ENCODE peak calls at places on chromosomes 7 and 10, in five cellular contexts. One of them, this sample, is unnamed.
A peak's percentile ranks its signal among the peaks of the same experiment; 100 is the strongest.

GRCh38 chr7:50348469-50349162 is 44.1 kb downstream of the IKZF1 start:
- DNase-seq in cardiac fibroblast: no peak
- DNase-seq in brain microvascular endothelial cell: no peak
- DNase-seq in HFF-Myc: no peak
- DNase-seq in hepatocyte: no peak
- DNase-seq in this sample: no peak

GRCh38 chr10:62308101-62308500 is 39.5 kb upstream of the RTKN2 start:
- DNase-seq in cardiac fibroblast: peak; percentile 12
- DNase-seq in hepatocyte: no peak
- DNase-seq in HFF-Myc: no peak
- DNase-seq in brain microvascular endothelial cell: no peak
- DNase-seq in this sample: no peak

GRCh38 chr7:127158659-127159058 is 94.1 kb downstream of the GRM8 start:
- DNase-seq in HFF-Myc: no peak
- DNase-seq in cardiac fibroblast: no peak
- DNase-seq in brain microvascular endothelial cell: no peak
- DNase-seq in hepatocyte: no peak
- DNase-seq in this sample: no peak

GRCh38 chr7:153858335-153858734 is 193.9 kb upstream of the DPP6 start:
- DNase-seq in cardiac fibroblast: no peak
- DNase-seq in hepatocyte: no peak
- DNase-seq in HFF-Myc: no peak
- DNase-seq in brain microvascular endothelial cell: no peak
- DNase-seq in this sample: peak; percentile 50

GRCh38 chr7:134062460-134062859 is 64.7 kb upstream of the LRGUK start:
- DNase-seq in HFF-Myc: no peak
- DNase-seq in brain microvascular endothelial cell: no peak
- DNase-seq in cardiac fibroblast: no peak
- DNase-seq in hepatocyte: no peak
- DNase-seq in this sample: no peak

GRCh38 chr10:112842832-112843360 is 107.2 kb upstream of the TCF7L2 start:
- DNase-seq in cardiac fibroblast: peak; percentile 5
- DNase-seq in brain microvascular endothelial cell: peak; percentile 11
- DNase-seq in hepatocyte: no peak
- DNase-seq in HFF-Myc: no peak
- DNase-seq in this sample: no peak

GRCh38 chr10:60998932-60999331 is 54.9 kb upstream of the RHOBTB1 start:
- DNase-seq in HFF-Myc: no peak
- DNase-seq in brain microvascular endothelial cell: no peak
- DNase-seq in hepatocyte: no peak
- DNase-seq in cardiac fibroblast: no peak
- DNase-seq in this sample: no peak

GRCh38 chr10:11043039-11043438 is 25.4 kb downstream of the CELF2 start:
- DNase-seq in hepatocyte: no peak
- DNase-seq in HFF-Myc: no peak
- DNase-seq in brain microvascular endothelial cell: no peak
- DNase-seq in cardiac fibroblast: no peak
- DNase-seq in this sample: no peak

GRCh38 chr7:34373940-34374339 is 284.1 kb upstream of the NPSR1 start:
- DNase-seq in HFF-Myc: peak; percentile 1
- DNase-seq in hepatocyte: no peak
- DNase-seq in brain microvascular endothelial cell: no peak
- DNase-seq in cardiac fibroblast: no peak
- DNase-seq in this sample: no peak

GRCh38 chr10:94546058-94546595 is 539 bp downstream of the HELLS start:
- DNase-seq in brain microvascular endothelial cell: peak; percentile 5
- DNase-seq in HFF-Myc: no peak
- DNase-seq in hepatocyte: no peak
- DNase-seq in cardiac fibroblast: peak; percentile 30
- DNase-seq in this sample: peak; percentile 48

GRCh38 chr10:73798087-73798486 is 12.7 kb downstream of the ZSWIM8 start:
- DNase-seq in cardiac fibroblast: no peak
- DNase-seq in brain microvascular endothelial cell: no peak
- DNase-seq in HFF-Myc: no peak
- DNase-seq in hepatocyte: no peak
- DNase-seq in this sample: no peak

GRCh38 chr7:137886266-137886665 is 39.5 kb upstream of the DGKI start:
- DNase-seq in hepatocyte: no peak
- DNase-seq in HFF-Myc: no peak
- DNase-seq in brain microvascular endothelial cell: no peak
- DNase-seq in cardiac fibroblast: no peak
- DNase-seq in this sample: no peak

GRCh38 chr10:102647433-102648268 is 3.4 kb downstream of the TRIM8 start:
- DNase-seq in hepatocyte: no peak
- DNase-seq in HFF-Myc: no peak
- DNase-seq in brain microvascular endothelial cell: no peak
- DNase-seq in cardiac fibroblast: no peak
- DNase-seq in this sample: no peak

GRCh38 chr7:150842018-150842417 is 10.3 kb upstream of the AOC1 start:
- DNase-seq in brain microvascular endothelial cell: no peak
- DNase-seq in hepatocyte: no peak
- DNase-seq in cardiac fibroblast: no peak
- DNase-seq in HFF-Myc: no peak
- DNase-seq in this sample: no peak

GRCh38 chr10:110919349-110919931 is at the start of gene SHOC2:
- DNase-seq in HFF-Myc: no peak
- DNase-seq in cardiac fibroblast: no peak
- DNase-seq in brain microvascular endothelial cell: no peak
- DNase-seq in hepatocyte: peak; percentile 89
- DNase-seq in this sample: no peak

GRCh38 chr7:145784809-145785780 is 331.5 kb upstream of the CNTNAP2 start:
- DNase-seq in HFF-Myc: no peak
- DNase-seq in cardiac fibroblast: no peak
- DNase-seq in hepatocyte: no peak
- DNase-seq in brain microvascular endothelial cell: no peak
- DNase-seq in this sample: no peak

GRCh38 chr10:90777614-90778013 is 80.2 kb downstream of the HTR7 start:
- DNase-seq in cardiac fibroblast: no peak
- DNase-seq in HFF-Myc: no peak
- DNase-seq in hepatocyte: no peak
- DNase-seq in brain microvascular endothelial cell: no peak
- DNase-seq in this sample: no peak

GRCh38 chr7:94335586-94335985 is 59.1 kb upstream of the COL1A2 start:
- DNase-seq in hepatocyte: no peak
- DNase-seq in cardiac fibroblast: no peak
- DNase-seq in brain microvascular endothelial cell: no peak
- DNase-seq in HFF-Myc: no peak
- DNase-seq in this sample: no peak

GRCh38 chr10:99534939-99535763 is 2.4 kb downstream of the NKX2-3 start:
- DNase-seq in hepatocyte: peak; percentile 71
- DNase-seq in HFF-Myc: no peak
- DNase-seq in brain microvascular endothelial cell: no peak
- DNase-seq in cardiac fibroblast: no peak
- DNase-seq in this sample: no peak

GRCh38 chr10:9228770-9229169 is 1174.3 kb downstream of the GATA3 start:
- DNase-seq in cardiac fibroblast: no peak
- DNase-seq in hepatocyte: no peak
- DNase-seq in HFF-Myc: no peak
- DNase-seq in brain microvascular endothelial cell: no peak
- DNase-seq in this sample: peak; percentile 9

GRCh38 chr7:91050677-91051076 is 213.6 kb upstream of the FZD1 start:
- DNase-seq in brain microvascular endothelial cell: no peak
- DNase-seq in HFF-Myc: no peak
- DNase-seq in hepatocyte: no peak
- DNase-seq in cardiac fibroblast: peak; percentile 23
- DNase-seq in this sample: no peak

GRCh38 chr7:142108728-142109505 is 2.6 kb upstream of the MGAM2 start:
- DNase-seq in brain microvascular endothelial cell: no peak
- DNase-seq in cardiac fibroblast: no peak
- DNase-seq in hepatocyte: no peak
- DNase-seq in HFF-Myc: no peak
- DNase-seq in this sample: no peak

GRCh38 chr10:283916-284356 is 148.7 kb downstream of the ZMYND11 start:
- DNase-seq in brain microvascular endothelial cell: no peak
- DNase-seq in cardiac fibroblast: no peak
- DNase-seq in HFF-Myc: no peak
- DNase-seq in hepatocyte: no peak
- DNase-seq in this sample: no peak

GRCh38 chr10:33965795-33966581 is 631.5 kb upstream of the NRP1 start:
- DNase-seq in HFF-Myc: no peak
- DNase-seq in hepatocyte: no peak
- DNase-seq in cardiac fibroblast: no peak
- DNase-seq in brain microvascular endothelial cell: no peak
- DNase-seq in this sample: no peak

GRCh38 chr7:386385-386784 is 96.4 kb downstream of the FOXL3 start:
- DNase-seq in HFF-Myc: no peak
- DNase-seq in hepatocyte: no peak
- DNase-seq in cardiac fibroblast: no peak
- DNase-seq in brain microvascular endothelial cell: no peak
- DNase-seq in this sample: no peak

GRCh38 chr7:47627580-47628283 is 45.8 kb upstream of the TNS3 start:
- DNase-seq in HFF-Myc: no peak
- DNase-seq in cardiac fibroblast: no peak
- DNase-seq in hepatocyte: no peak
- DNase-seq in brain microvascular endothelial cell: no peak
- DNase-seq in this sample: no peak

GRCh38 chr10:57638411-57638810 is 629.3 kb downstream of the IPMK start:
- DNase-seq in HFF-Myc: no peak
- DNase-seq in hepatocyte: no peak
- DNase-seq in brain microvascular endothelial cell: no peak
- DNase-seq in cardiac fibroblast: peak; percentile 42
- DNase-seq in this sample: no peak

GRCh38 chr7:137820677-137821420 is 25.9 kb downstream of the DGKI start:
- DNase-seq in HFF-Myc: no peak
- DNase-seq in brain microvascular endothelial cell: peak; percentile 60
- DNase-seq in hepatocyte: peak; percentile 45
- DNase-seq in cardiac fibroblast: peak; percentile 86
- DNase-seq in this sample: peak; percentile 76

GRCh38 chr7:106736508-106737201 is 75.7 kb upstream of the CCDC71L start:
- DNase-seq in cardiac fibroblast: peak; percentile 90
- DNase-seq in brain microvascular endothelial cell: peak; percentile 72
- DNase-seq in HFF-Myc: peak; percentile 49
- DNase-seq in hepatocyte: peak; percentile 59
- DNase-seq in this sample: peak; percentile 76

GRCh38 chr10:128568041-128568440 is 441.8 kb upstream of the MKI67 start:
- DNase-seq in hepatocyte: no peak
- DNase-seq in HFF-Myc: no peak
- DNase-seq in brain microvascular endothelial cell: no peak
- DNase-seq in cardiac fibroblast: no peak
- DNase-seq in this sample: no peak

GRCh38 chr10:4359003-4359402 is 467.0 kb upstream of the AKR1E2 start:
- DNase-seq in brain microvascular endothelial cell: no peak
- DNase-seq in HFF-Myc: no peak
- DNase-seq in hepatocyte: no peak
- DNase-seq in cardiac fibroblast: peak; percentile 72
- DNase-seq in this sample: peak; percentile 75

GRCh38 chr10:119370046-119370770 is 162.8 kb downstream of the GRK5 start:
- DNase-seq in HFF-Myc: peak; percentile 75
- DNase-seq in cardiac fibroblast: peak; percentile 88
- DNase-seq in hepatocyte: peak; percentile 50
- DNase-seq in brain microvascular endothelial cell: peak; percentile 85
- DNase-seq in this sample: peak; percentile 70

GRCh38 chr10:119374236-119374635 is 166.9 kb downstream of the GRK5 start:
- DNase-seq in cardiac fibroblast: no peak
- DNase-seq in HFF-Myc: no peak
- DNase-seq in hepatocyte: no peak
- DNase-seq in brain microvascular endothelial cell: no peak
- DNase-seq in this sample: no peak

GRCh38 chr10:119368991-119369869 is 161.9 kb downstream of the GRK5 start:
- DNase-seq in HFF-Myc: no peak
- DNase-seq in brain microvascular endothelial cell: no peak
- DNase-seq in hepatocyte: no peak
- DNase-seq in cardiac fibroblast: no peak
- DNase-seq in this sample: no peak

GRCh38 chr10:119370972-119371703 is 163.8 kb downstream of the GRK5 start:
- DNase-seq in HFF-Myc: peak; percentile 83
- DNase-seq in cardiac fibroblast: peak; percentile 89
- DNase-seq in hepatocyte: no peak
- DNase-seq in brain microvascular endothelial cell: peak; percentile 86
- DNase-seq in this sample: peak; percentile 90

GRCh38 chr10:119371704-119372663 is 164.6 kb downstream of the GRK5 start:
- DNase-seq in hepatocyte: no peak
- DNase-seq in brain microvascular endothelial cell: peak; percentile 16
- DNase-seq in HFF-Myc: no peak
- DNase-seq in cardiac fibroblast: no peak
- DNase-seq in this sample: peak; percentile 15
- H3K4me3 ChIP-seq in hepatocyte: no peak overlapping the region
- H3K4me3 ChIP-seq in brain microvascular endothelial cell: no peak overlapping the region
- H3K4me3 ChIP-seq in HFF-Myc: no peak overlapping the region
- H3K4me3 ChIP-seq in cardiac fibroblast: no peak overlapping the region
- H3K4me3 ChIP-seq in this sample: no peak overlapping the region

GRCh38 chr7:37987732-37988131 is 67.3 kb downstream of the EPDR1 start:
- DNase-seq in brain microvascular endothelial cell: no peak
- DNase-seq in hepatocyte: peak; percentile 16
- DNase-seq in HFF-Myc: no peak
- DNase-seq in cardiac fibroblast: peak; percentile 61
- DNase-seq in this sample: peak; percentile 82
- TF ChIP-seq CTCF in brain microvascular endothelial cell: no peak
- TF ChIP-seq CTCF in hepatocyte: no peak
- TF ChIP-seq CTCF in HFF-Myc: no peak
- TF ChIP-seq CTCF in cardiac fibroblast: no peak
- TF ChIP-seq CTCF in this sample: no peak

DNA sequence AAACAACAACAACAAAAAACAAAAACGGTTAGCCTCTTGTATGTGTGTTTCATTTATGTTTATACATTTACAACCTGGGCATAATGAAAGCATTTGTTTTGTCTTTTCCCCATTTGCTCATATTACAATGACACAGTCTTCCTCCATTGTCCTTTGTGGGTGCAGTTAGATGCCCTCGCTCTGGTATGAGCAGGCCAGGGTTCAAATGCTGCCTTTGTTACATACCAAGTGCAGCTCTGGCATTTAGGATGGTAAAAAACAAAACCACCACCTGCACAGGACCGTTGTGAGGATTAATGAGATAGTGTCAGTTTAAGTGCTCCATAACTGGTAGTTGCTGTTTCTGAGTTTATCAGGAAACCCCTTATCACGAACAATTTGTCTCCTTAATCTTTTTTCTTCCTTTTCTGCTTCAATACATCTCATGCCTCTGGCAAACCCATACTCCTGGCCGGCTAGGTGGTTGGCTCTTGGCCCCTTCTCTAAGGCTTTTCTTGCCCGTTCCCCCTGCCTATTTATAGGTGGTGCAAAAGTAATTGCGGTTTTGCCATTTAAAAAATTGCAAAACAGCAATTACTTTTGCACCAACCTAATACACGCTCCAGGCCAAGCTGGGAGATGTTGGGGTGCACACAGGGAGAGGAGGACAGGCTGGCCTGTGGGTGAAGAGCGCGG is 18.6 kb upstream of the TMEM225B start:
- DNase-seq in HFF-Myc: no peak
- DNase-seq in cardiac fibroblast: no peak
- DNase-seq in hepatocyte: no peak
- DNase-seq in brain microvascular endothelial cell: no peak
- DNase-seq in this sample: no peak
- H3K4me3 ChIP-seq in HFF-Myc: peak overlapping the region; percentile 44
- H3K4me3 ChIP-seq in cardiac fibroblast: peak overlapping the region; percentile 53
- H3K4me3 ChIP-seq in hepatocyte: peak overlapping the region; percentile 64
- H3K4me3 ChIP-seq in brain microvascular endothelial cell: peak overlapping the region; percentile 61
- H3K4me3 ChIP-seq in this sample: peak overlapping the region; percentile 54

GRCh38 chr7:129924602-129925001 is 28.2 kb downstream of the UBE2H start:
- DNase-seq in brain microvascular endothelial cell: no peak
- DNase-seq in cardiac fibroblast: no peak
- DNase-seq in HFF-Myc: no peak
- DNase-seq in hepatocyte: no peak
- DNase-seq in this sample: no peak

GRCh38 chr7:129926618-129927017 is 26.1 kb downstream of the UBE2H start:
- DNase-seq in brain microvascular endothelial cell: no peak
- DNase-seq in cardiac fibroblast: no peak
- DNase-seq in hepatocyte: no peak
- DNase-seq in HFF-Myc: no peak
- DNase-seq in this sample: no peak

GRCh38 chr7:129923709-129924108 is 29.1 kb downstream of the UBE2H start:
- DNase-seq in hepatocyte: no peak
- DNase-seq in brain microvascular endothelial cell: peak; percentile 85
- DNase-seq in cardiac fibroblast: peak; percentile 93
- DNase-seq in HFF-Myc: no peak
- DNase-seq in this sample: peak; percentile 85

GRCh38 chr7:129925416-129926002 is 27.3 kb downstream of the UBE2H start:
- DNase-seq in hepatocyte: no peak
- DNase-seq in HFF-Myc: no peak
- DNase-seq in cardiac fibroblast: peak; percentile 88
- DNase-seq in brain microvascular endothelial cell: peak; percentile 40
- DNase-seq in this sample: peak; percentile 38
- TF ChIP-seq CTCF in hepatocyte: no peak
- TF ChIP-seq CTCF in HFF-Myc: no peak
- TF ChIP-seq CTCF in cardiac fibroblast: no peak
- TF ChIP-seq CTCF in brain microvascular endothelial cell: no peak
- TF ChIP-seq CTCF in this sample: no peak